ENCODE peak calls at places on chromosome X, in four cellular contexts. U is A549, O is H9, M is gastrocnemius medialis. W is an unnamed sample.

GRCh38 chrX:10119399-10119990 is 37.3 kb upstream of the CLCN4 start:
- DNase-seq in U (peak; percentile 92), O (peak; percentile 63), M (peak; percentile 55), W (no peak)

GRCh38 chrX:133689997-133690599 is 274.8 kb upstream of the GPC4 start:
- DNase-seq in U (no peak), O (no peak), M (no peak), W (no peak)

GRCh38 chrX:154403858-154404257 is 5.2 kb downstream of the DNASE1L1 start:
- DNase-seq in U (no peak), O (no peak), M (no peak), W (no peak)

GRCh38 chrX:86806786-86807185 is 658.5 kb downstream of the DACH2 start:
- DNase-seq in U (peak; percentile 23), O (peak; percentile 28), M (no peak), W (no peak)

GRCh38 chrX:150587585-150588503 is 19.4 kb downstream of the MTM1 start:
- DNase-seq in U (peak; percentile 22), O (no peak), M (no peak), W (no peak)

GRCh38 chrX:37349131-37350033 is at the start of gene PRRG1:
- DNase-seq in U (peak; percentile 80), O (peak; percentile 91), M (peak; percentile 65), W (peak; percentile 74)

GRCh38 chrX:35382966-35383365 is 415.2 kb upstream of the MAGEB16 start:
- DNase-seq in U (no peak), O (no peak), M (no peak), W (no peak)

GRCh38 chrX:110021180-110022022 is 18.5 kb downstream of the TMEM164 start:
- DNase-seq in U (no peak), O (no peak), M (peak; percentile 11), W (no peak)

GRCh38 chrX:110964761-110965160 is 131.2 kb upstream of the PAK3 start:
- DNase-seq in U (no peak), O (peak; percentile 93), M (no peak), W (no peak)

GRCh38 chrX:133005038-133005437 is 46.6 kb upstream of the HS6ST2 start:
- DNase-seq in U (no peak), O (no peak), M (no peak), W (no peak)

GRCh38 chrX:15515931-15516330 is 15.3 kb downstream of the BMX start:
- DNase-seq in U (no peak), O (no peak), M (no peak), W (no peak)

GRCh38 chrX:119784747-119785446 is 6.5 kb downstream of the RPL39 start:
- DNase-seq in U (peak; percentile 51), O (peak; percentile 48), M (no peak), W (no peak)

GRCh38 chrX:105527759-105528158 is 294.6 kb upstream of the NRK start:
- DNase-seq in U (no peak), O (no peak), M (no peak), W (no peak)

GRCh38 chrX:85914431-85914830 is 132.9 kb downstream of the CHM start:
- DNase-seq in U (no peak), O (no peak), M (no peak), W (no peak)

GRCh38 chrX:50812995-50813842 is 775 bp downstream of the SHROOM4 start:
- DNase-seq in U (peak; percentile 13), O (peak; percentile 36), M (no peak), W (peak; percentile 30)

GRCh38 chrX:9710332-9710731 is 55.3 kb downstream of the GPR143 start:
- DNase-seq in U (no peak), O (no peak), M (no peak), W (no peak)

GRCh38 chrX:24860140-24860539 is 155.6 kb downstream of the ARX start:
- DNase-seq in U (no peak), O (no peak), M (no peak), W (no peak)

GRCh38 chrX:106467422-106467821 is 144.4 kb upstream of the RADX start:
- DNase-seq in U (no peak), O (peak; percentile 64), M (no peak), W (peak; percentile 30)

GRCh38 chrX:18549643-18550042 is 122.3 kb downstream of the RS1 start:
- DNase-seq in U (no peak), O (no peak), M (no peak), W (no peak)

GRCh38 chrX:71496476-71496875 is 36.4 kb upstream of the OGT start:
- DNase-seq in U (no peak), O (no peak), M (no peak), W (no peak)

GRCh38 chrX:149628280-149628679 is 3.3 kb downstream of the TMEM185A start:
- DNase-seq in U (no peak), O (no peak), M (no peak), W (no peak)

GRCh38 chrX:100973411-100973810 is 3.9 kb downstream of the ARL13A start:
- DNase-seq in U (peak; percentile 28), O (no peak), M (no peak), W (no peak)

GRCh38 chrX:118761950-118762725 is 34.7 kb downstream of the IL13RA1 start:
- DNase-seq in U (no peak), O (no peak), M (no peak), W (no peak)

GRCh38 chrX:314049-314448 is 4.5 kb downstream of the GTPBP6 start:
- DNase-seq in U (no peak), O (no peak), M (no peak), W (peak; percentile 11)

GRCh38 chrX:10404435-10404834 is 215.9 kb downstream of the MID1 start:
- DNase-seq in U (no peak), O (no peak), M (no peak), W (no peak)

GRCh38 chrX:40149286-40150175 is 51.8 kb upstream of the BCOR start:
- DNase-seq in U (no peak), O (peak; percentile 49), M (no peak), W (no peak)

GRCh38 chrX:40152706-40153334 is 55.1 kb upstream of the BCOR start:
- DNase-seq in U (peak; percentile 42), O (peak; percentile 60), M (no peak), W (peak; percentile 85)

GRCh38 chrX:40150503-40150902 is 52.7 kb upstream of the BCOR start:
- DNase-seq in U (no peak), O (no peak), M (no peak), W (no peak)

GRCh38 chrX:40152173-40152705 is 54.5 kb upstream of the BCOR start:
- DNase-seq in U (no peak), O (peak; percentile 65), M (no peak), W (peak; percentile 48)

DNA sequence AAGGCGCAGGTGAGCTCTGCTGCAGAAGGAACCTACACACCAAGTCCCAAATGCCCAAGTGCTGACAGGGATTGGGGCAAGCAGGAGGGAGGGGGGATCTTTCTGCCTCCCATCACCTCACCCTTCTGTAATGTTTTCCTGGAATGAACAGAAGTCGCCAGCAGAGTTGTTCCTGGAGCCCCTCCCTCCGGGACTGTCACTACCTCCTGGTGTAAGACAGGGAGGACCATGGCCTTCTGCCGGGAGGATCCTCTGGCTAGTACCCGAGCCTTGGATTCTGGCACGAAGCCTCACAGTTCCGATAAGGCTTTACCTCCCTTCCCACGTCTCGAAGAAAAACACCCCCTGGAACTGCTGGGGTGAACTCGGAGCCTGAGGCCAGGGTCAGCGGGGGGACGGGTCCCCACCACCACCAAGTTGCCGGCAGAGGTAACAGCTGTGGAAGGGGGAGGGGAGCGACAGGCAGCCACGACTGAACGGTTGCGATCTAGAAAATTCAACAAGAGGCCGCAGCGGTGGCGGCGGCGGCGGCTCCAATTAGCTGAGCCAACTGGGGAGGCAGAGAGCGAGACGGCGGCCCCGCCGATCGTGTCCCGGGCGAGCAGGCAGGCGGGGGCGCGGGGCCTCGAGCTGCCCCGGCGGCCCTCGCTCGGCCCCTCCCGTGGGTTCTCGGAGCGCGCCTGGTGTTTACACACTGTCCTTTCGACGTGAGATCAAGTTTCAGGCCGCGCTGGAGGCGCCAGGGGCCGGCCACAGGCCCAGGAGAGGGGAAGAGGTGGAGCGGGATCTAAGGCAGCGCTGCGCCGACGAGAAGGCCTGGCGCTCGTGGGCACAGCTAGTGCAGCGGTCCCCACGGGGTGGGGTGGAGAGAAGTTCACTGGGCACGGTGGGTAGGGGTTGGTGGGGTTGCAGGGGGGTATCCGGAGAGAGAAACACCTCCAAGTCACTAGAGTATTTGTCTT is 53.7 kb upstream of the BCOR start:
- DNase-seq in U (no peak), O (peak; percentile 50), M (no peak), W (peak; percentile 51)
- H3K4me1 ChIP-seq in U (peaks cover 11% of the 10 kb centered on the region), O (peaks cover 12% of the 10 kb centered on the region), M (peaks cover 24% of the 10 kb centered on the region), W (peaks cover 17% of the 10 kb centered on the region)

GRCh38 chrX:41761702-41762101 is 37.7 kb downstream of the GPR82 start:
- DNase-seq in U (no peak), O (no peak), M (no peak), W (no peak)

GRCh38 chrX:41758391-41758790 is 34.4 kb downstream of the GPR82 start:
- DNase-seq in U (no peak), O (no peak), M (no peak), W (no peak)

GRCh38 chrX:41761169-41761568 is 37.2 kb downstream of the GPR82 start:
- DNase-seq in U (no peak), O (no peak), M (no peak), W (no peak)

DNA sequence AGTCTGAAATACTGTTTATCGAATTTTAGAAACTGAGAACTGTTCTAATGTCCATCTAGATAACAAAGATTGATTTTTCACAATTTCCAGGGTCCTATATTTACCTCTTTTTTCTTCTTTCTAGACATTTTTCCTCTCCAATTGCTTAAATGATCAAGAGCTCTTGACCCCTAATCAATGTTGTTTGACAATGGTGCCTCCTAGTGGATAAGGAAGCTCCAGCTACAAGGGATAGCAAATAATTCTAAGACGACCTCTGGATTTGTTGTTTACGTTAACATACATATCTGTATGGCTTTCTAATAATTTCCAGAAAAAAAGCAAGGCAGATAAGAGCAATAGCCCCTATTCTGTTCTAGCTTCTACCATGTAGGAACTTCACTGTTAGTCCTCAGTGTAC is 35.8 kb downstream of the GPR82 start:
- DNase-seq in U (peak; percentile 31), O (no peak), M (no peak), W (no peak)
- TF ChIP-seq CTCF in U (peak; percentile 34), O (peak; percentile 73), M (peak; percentile 12), W (peak; percentile 45)

DNA sequence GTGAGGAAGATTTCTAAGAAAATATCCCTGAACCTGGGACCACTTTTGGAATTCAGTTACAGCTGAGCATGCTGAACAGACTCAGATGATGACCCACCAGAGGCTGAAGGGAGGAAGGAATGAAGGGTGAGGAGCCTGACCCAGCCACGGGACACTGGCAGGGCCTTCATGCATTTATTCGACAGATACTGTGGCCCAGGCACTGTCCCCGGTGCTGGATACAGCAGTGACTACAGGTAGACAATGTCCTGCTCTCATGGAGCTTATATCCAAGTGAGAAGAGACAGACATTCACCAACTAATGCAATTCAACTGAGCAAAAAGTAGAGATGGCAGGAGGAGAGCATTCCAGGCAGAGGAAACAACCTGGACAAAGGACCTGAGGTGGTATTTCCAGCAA is 2.2 kb upstream of the IQSEC2 start:
- DNase-seq in U (no peak), O (no peak), M (no peak), W (no peak)
- H3K4me1 ChIP-seq in U (peaks cover 53% of the 10 kb centered on the region), O (no peaks in the 10 kb centered on the region), M (peaks cover 53% of the 10 kb centered on the region), W (peaks cover 18% of the 10 kb centered on the region)

DNA sequence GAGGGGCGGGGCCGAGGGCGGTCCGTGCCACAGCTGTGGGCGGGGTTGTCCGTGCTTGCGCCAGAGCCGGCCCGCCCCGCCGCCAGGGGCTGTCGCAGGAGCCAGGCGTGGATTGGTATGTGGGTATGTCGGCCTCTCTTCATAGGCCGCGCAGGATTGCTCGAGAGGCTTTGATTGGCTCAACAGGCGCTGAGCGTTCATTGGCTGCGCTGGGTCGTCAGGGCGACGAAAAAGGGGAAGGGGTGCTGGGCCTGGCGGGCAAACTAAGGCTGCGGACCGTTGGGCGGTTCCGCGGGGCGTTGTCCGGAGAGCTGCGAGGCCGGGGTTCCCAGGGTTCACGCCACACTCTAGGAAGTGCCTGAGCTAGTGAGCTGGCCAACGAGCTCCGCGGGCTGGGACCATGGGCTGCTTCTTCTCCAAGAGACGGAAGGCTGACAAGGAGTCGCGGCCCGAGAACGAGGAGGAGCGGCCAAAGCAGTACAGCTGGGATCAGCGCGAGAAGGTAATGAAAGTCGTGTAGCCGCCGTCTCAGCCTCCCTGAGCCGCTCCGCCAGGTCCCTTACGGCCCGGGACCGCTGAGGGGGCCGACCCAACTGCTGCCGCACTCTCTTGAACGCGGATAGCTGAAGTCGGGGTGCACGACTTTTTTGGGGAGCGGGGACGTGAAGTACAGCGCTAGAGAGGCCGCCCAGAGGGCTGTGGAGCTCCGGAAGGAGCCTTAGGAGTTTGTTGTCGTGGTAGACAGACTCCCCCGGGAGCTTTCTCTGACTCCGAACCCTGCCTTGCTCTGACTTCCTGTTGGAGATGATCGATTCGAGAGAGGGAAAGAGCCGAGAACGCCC is at the start of gene RP2:
- DNase-seq in U (peak; percentile 96), O (peak; percentile 95), M (peak; percentile 85), W (peak; percentile 94)
- TF ChIP-seq CTCF in U (no peak), O (peak; percentile 17), M (no peak), W (no peak)

W was measured in psoas muscle.